ENCODE peak calls at places on chromosomes 1 and 21, in seven cellular contexts. V is astrocyte, Q is cardiac septum, U is HFFc6, R is adrenal gland, X is DMS53, C is GM12865. S is an unnamed sample.

GRCh38 chr21:28337319-28337718 is 655.4 kb downstream of the LTN1 start:
- DNase-seq in V (peak; percentile 24), Q (no peak), U (peak; percentile 76), R (no peak), X (peak; percentile 57), C (peak; percentile 13), S (peak; percentile 2)

GRCh38 chr1:97252076-97252475 is 530.5 kb downstream of the PTBP2 start:
- DNase-seq in V (peak; percentile 70), Q (no peak), U (peak; percentile 46), R (peak; percentile 26), X (peak; percentile 40), C (no peak), S (peak; percentile 3)

GRCh38 chr1:30234091-30234490 is 489.3 kb downstream of the MATN1 start:
- DNase-seq in V (no peak), Q (no peak), U (no peak), R (no peak), X (no peak), C (no peak), S (no peak)

GRCh38 chr1:98005326-98006010 is 84.6 kb upstream of the DPYD start:
- DNase-seq in V (peak; percentile 55), Q (no peak), U (peak; percentile 28), R (no peak), X (no peak), C (no peak), S (no peak)

GRCh38 chr1:111864862-111865261 is 109.2 kb downstream of the DDX20 start:
- DNase-seq in V (no peak), Q (no peak), U (no peak), R (no peak), X (no peak), C (peak; percentile 5), S (no peak)

GRCh38 chr1:208233546-208233945 is 10.6 kb downstream of the PLXNA2 start:
- DNase-seq in V (no peak), Q (no peak), U (no peak), R (no peak), X (peak; percentile 99), C (no peak), S (peak; percentile 100)

GRCh38 chr1:53557830-53558784 is 98.9 kb downstream of the DMRTB1 start:
- DNase-seq in V (no peak), Q (peak; percentile 62), U (no peak), R (no peak), X (no peak), C (no peak), S (no peak)

GRCh38 chr1:100523038-100523649 is 14.8 kb upstream of the GPR88 start:
- DNase-seq in V (no peak), Q (no peak), U (no peak), R (no peak), X (no peak), C (peak; percentile 55), S (no peak)

GRCh38 chr1:87176090-87176489 is 152.6 kb upstream of the LMO4 start:
- DNase-seq in V (no peak), Q (no peak), U (no peak), R (no peak), X (no peak), C (peak; percentile 6), S (no peak)

GRCh38 chr1:63124666-63125191 is 197.6 kb upstream of the FOXD3 start:
- DNase-seq in V (peak; percentile 93), Q (no peak), U (peak; percentile 69), R (no peak), X (no peak), C (peak; percentile 56), S (no peak)

GRCh38 chr1:42259739-42260064 is 75.3 kb downstream of the FOXJ3 start:
- DNase-seq in V (no peak), Q (no peak), U (peak; percentile 23), R (no peak), X (no peak), C (no peak), S (no peak)

GRCh38 chr1:231211005-231211857 is 29.8 kb upstream of the GNPAT start:
- DNase-seq in V (no peak), Q (peak; percentile 83), U (peak; percentile 44), R (peak; percentile 83), X (peak; percentile 93), C (peak; percentile 92), S (peak; percentile 93)

GRCh38 chr1:192274588-192274987 is 42.2 kb upstream of the RGS21 start:
- DNase-seq in V (no peak), Q (no peak), U (no peak), R (no peak), X (no peak), C (no peak), S (no peak)

GRCh38 chr1:186498071-186498470 is 37.2 kb upstream of the PDC start:
- DNase-seq in V (no peak), Q (no peak), U (no peak), R (no peak), X (no peak), C (no peak), S (no peak)

GRCh38 chr1:19504796-19505693 is 19.7 kb upstream of the CAPZB start:
- DNase-seq in V (peak; percentile 96), Q (no peak), U (peak; percentile 68), R (no peak), X (peak; percentile 96), C (no peak), S (no peak)

GRCh38 chr1:165894591-165894990 is 67.2 kb downstream of the UCK2 start:
- DNase-seq in V (no peak), Q (no peak), U (peak; percentile 41), R (no peak), X (peak; percentile 13), C (no peak), S (peak; percentile 33)

GRCh38 chr1:16153110-16153998 is 2.5 kb downstream of the EPHA2 start:
- DNase-seq in V (no peak), Q (no peak), U (no peak), R (no peak), X (no peak), C (no peak), S (no peak)

GRCh38 chr1:93013311-93014091 is 52.2 kb upstream of the DIPK1A start:
- DNase-seq in V (peak; percentile 41), Q (no peak), U (no peak), R (no peak), X (no peak), C (no peak), S (peak; percentile 1)

GRCh38 chr1:34781071-34781843 is at the start of gene GJB3:
- DNase-seq in V (no peak), Q (peak; percentile 49), U (no peak), R (no peak), X (peak; percentile 72), C (no peak), S (peak; percentile 33)

GRCh38 chr1:58768971-58769808 is 14.7 kb downstream of the JUN start:
- DNase-seq in V (no peak), Q (peak; percentile 83), U (peak; percentile 55), R (peak; percentile 82), X (peak; percentile 87), C (peak; percentile 29), S (peak; percentile 75)

GRCh38 chr21:42644223-42645208 is 8.9 kb upstream of the PDE9A start:
- DNase-seq in V (peak; percentile 8), Q (no peak), U (no peak), R (no peak), X (no peak), C (no peak), S (no peak)

GRCh38 chr1:31856140-31856539 is 40.3 kb upstream of the SPOCD1 start:
- DNase-seq in V (no peak), Q (no peak), U (no peak), R (no peak), X (no peak), C (no peak), S (no peak)

GRCh38 chr1:160910351-160910750 is 25.4 kb upstream of the ITLN1 start:
- DNase-seq in V (no peak), Q (no peak), U (no peak), R (no peak), X (peak; percentile 65), C (no peak), S (no peak)

GRCh38 chr1:33377750-33378149 is 53.1 kb downstream of the PHC2 start:
- DNase-seq in V (peak; percentile 25), Q (no peak), U (no peak), R (no peak), X (peak; percentile 53), C (no peak), S (peak; percentile 76)

GRCh38 chr1:3695326-3696217 is 43.3 kb downstream of the TP73 start:
- DNase-seq in V (no peak), Q (peak; percentile 80), U (peak; percentile 7), R (peak; percentile 54), X (peak; percentile 85), C (peak; percentile 45), S (peak; percentile 15)

GRCh38 chr1:212488436-212489283 is 55.9 kb downstream of the NENF start:
- DNase-seq in V (peak; percentile 85), Q (no peak), U (no peak), R (no peak), X (peak; percentile 99), C (peak; percentile 81), S (peak; percentile 75)

GRCh38 chr1:50973875-50974617 is 4.0 kb downstream of the CDKN2C start:
- DNase-seq in V (no peak), Q (no peak), U (no peak), R (no peak), X (no peak), C (no peak), S (peak; percentile 65)

GRCh38 chr1:59443355-59443754 is 146.5 kb downstream of the FGGY start:
- DNase-seq in V (peak; percentile 77), Q (no peak), U (peak; percentile 36), R (no peak), X (no peak), C (no peak), S (no peak)

GRCh38 chr1:23651069-23651808 is 40.4 kb upstream of the RPL11 start:
- DNase-seq in V (no peak), Q (no peak), U (peak; percentile 57), R (peak; percentile 54), X (peak; percentile 68), C (no peak), S (peak; percentile 31)

GRCh38 chr1:85940621-85941306 is 215.8 kb downstream of the COL24A1 start:
- DNase-seq in V (peak; percentile 2), Q (no peak), U (peak; percentile 45), R (no peak), X (no peak), C (no peak), S (no peak)

GRCh38 chr1:11341881-11342552 is 69.0 kb downstream of the UBIAD1 start:
- DNase-seq in V (no peak), Q (no peak), U (no peak), R (no peak), X (no peak), C (no peak), S (peak; percentile 90)

GRCh38 chr1:241706967-241707366 is 54.9 kb downstream of the WDR64 start:
- DNase-seq in V (peak; percentile 39), Q (no peak), U (peak; percentile 81), R (no peak), X (no peak), C (no peak), S (peak; percentile 22)

GRCh38 chr1:3561801-3562200 is 49.5 kb downstream of the MEGF6 start:
- DNase-seq in V (no peak), Q (no peak), U (no peak), R (no peak), X (no peak), C (no peak), S (no peak)

GRCh38 chr1:207495816-207496792 is at the start of gene CR1:
- DNase-seq in V (peak; percentile 3), Q (peak; percentile 87), U (no peak), R (peak; percentile 25), X (peak; percentile 65), C (peak; percentile 59), S (peak; percentile 22)

GRCh38 chr1:47196622-47197021 is 6.8 kb upstream of the PDZK1IP1 start:
- DNase-seq in V (no peak), Q (peak; percentile 9), U (no peak), R (no peak), X (no peak), C (no peak), S (no peak)

GRCh38 chr1:36457691-36458090 is 6.5 kb downstream of the MRPS15 start:
- DNase-seq in V (no peak), Q (no peak), U (no peak), R (no peak), X (peak; percentile 51), C (no peak), S (peak; percentile 26)

GRCh38 chr1:192045038-192045575 is 113.2 kb upstream of the RGS18 start:
- DNase-seq in V (no peak), Q (no peak), U (no peak), R (no peak), X (no peak), C (no peak), S (no peak)

GRCh38 chr1:165114022-165114888 is 242.3 kb downstream of the LMX1A start:
- DNase-seq in V (no peak), Q (no peak), U (peak; percentile 29), R (peak; percentile 36), X (peak; percentile 84), C (peak; percentile 26), S (peak; percentile 90)